ENCODE peak calls at places on chromosomes 5 and 9, in four cellular contexts. W is activated T-helper 1 cell treated with anti-CD3 and anti-CD28 coated beads, Interleukin-12 subunit alpha, Interleukin-12 subunit beta, Interleukin-2, Interleukin-4 antibody, amounts not matched to agents 30 ng/mL and 10 ng/mL and 1 ng/mL, durations not matched to agents 14 hours and 24 hours and 36 hours; N is anterior cingulate cortex; X is psoas muscle. L is an unnamed sample.

GRCh38 chr5:156121234-156121633 is 205.7 kb upstream of the SGCD start:
- DNase-seq in W (no peak), X (no peak), N (no peak), L (no peak)

GRCh38 chr9:6893350-6894131 is 135.8 kb downstream of the KDM4C start:
- DNase-seq in W (no peak), N (no peak), X (no peak), L (no peak)

GRCh38 chr5:51382759-51383493 is at the start of gene ISL1:
- DNase-seq in X (peak), W (no peak), N (no peak), L (no peak)

GRCh38 chr9:104686081-104686480 is 8.2 kb upstream of the OR13D1 start:
- DNase-seq in X (no peak), W (no peak), N (no peak), L (no peak)

GRCh38 chr5:36417221-36417620 is 115.5 kb upstream of the RANBP3L start:
- DNase-seq in W (no peak), N (no peak), X (no peak), L (no peak)

GRCh38 chr9:20640331-20641187 is 18.3 kb upstream of the MLLT3 start:
- DNase-seq in W (peak), N (peak), X (peak), L (peak)

GRCh38 chr5:141475625-141476131 is at the start of gene PCDHGC3:
- DNase-seq in X (peak), W (peak), N (peak), L (no peak)

GRCh38 chr5:120457839-120458507 is 6.1 kb upstream of the PRR16 start:
- DNase-seq in W (peak), X (peak), N (no peak), L (no peak)

GRCh38 chr5:66306844-66307315 is 162.8 kb downstream of the SREK1 start:
- DNase-seq in X (no peak), N (no peak), W (no peak), L (no peak)

GRCh38 chr5:78537821-78538220 is 110.8 kb downstream of the LHFPL2 start:
- DNase-seq in W (no peak), X (no peak), N (peak), L (no peak)

GRCh38 chr9:129570450-129571297 is 50.2 kb downstream of the C9orf50 start:
- DNase-seq in N (no peak), W (no peak), X (peak), L (no peak)

GRCh38 chr9:99666571-99666970 is 155.1 kb upstream of the NR4A3 start:
- DNase-seq in X (no peak), N (no peak), W (no peak), L (no peak)

GRCh38 chr5:396715-397032 is 46.3 kb upstream of the EXOC3 start:
- DNase-seq in X (no peak), N (no peak), W (no peak), L (no peak)

GRCh38 chr9:137175345-137175961 is 3.6 kb upstream of the TMEM210 start:
- DNase-seq in X (no peak), N (no peak), W (no peak), L (no peak)

GRCh38 chr9:136107155-136107952 is 11.3 kb downstream of the TMEM250 start:
- DNase-seq in N (no peak), X (no peak), W (peak), L (no peak)

GRCh38 chr5:22057012-22057411 is 796.1 kb downstream of the CDH12 start:
- DNase-seq in W (no peak), N (no peak), X (no peak), L (no peak)

GRCh38 chr5:68315679-68316271 is 100.2 kb downstream of the PIK3R1 start:
- DNase-seq in X (no peak), W (peak), N (no peak), L (peak)

GRCh38 chr9:124839612-124840299 is 13.5 kb upstream of the WDR38 start:
- DNase-seq in N (no peak), X (no peak), W (no peak), L (no peak)

GRCh38 chr9:124344291-124345050 is 70.8 kb downstream of the PSMB7 start:
- DNase-seq in X (no peak), N (no peak), W (no peak), L (no peak)

GRCh38 chr9:136690841-136691261 is 3.6 kb upstream of the AGPAT2 start:
- DNase-seq in W (no peak), N (no peak), X (peak), L (no peak)

GRCh38 chr5:5953641-5954040 is 424.7 kb downstream of the MED10 start:
- DNase-seq in W (no peak), X (no peak), N (no peak), L (no peak)

GRCh38 chr5:150645070-150645700 is 4.7 kb downstream of the SYNPO start:
- DNase-seq in W (no peak), N (no peak), X (peak), L (no peak)

GRCh38 chr9:90100014-90100413 is 495.2 kb downstream of the GADD45G start:
- DNase-seq in X (no peak), N (no peak), W (no peak), L (no peak)